ENCODE peak calls at places on chromosomes 12 and 14, in ten cellular contexts. S, G, M, P, X, F, W, J, T and U are unnamed samples.
A peak's percentile ranks its signal among the peaks of the same experiment; 100 is the strongest.

GRCh38 chr12:127245437-127245836 is 1021.5 kb upstream of the TMEM132C start:
- DNase-seq in S (peak; percentile 59), G (no peak), M (no peak), P (no peak), X (no peak), F (no peak), W (no peak), J (no peak), T (no peak), U (no peak)

GRCh38 chr14:78302841-78303240 is 132.7 kb downstream of the NRXN3 start:
- DNase-seq in S (no peak), G (no peak), M (no peak), P (no peak), X (no peak), F (no peak), W (no peak), J (no peak), T (no peak), U (no peak)

GRCh38 chr14:23568600-23569310 is 1.2 kb upstream of the AP1G2 start:
- DNase-seq in S (no peak), G (no peak), M (no peak), P (no peak), X (no peak), F (no peak), W (peak; percentile 80), J (no peak), T (no peak), U (no peak)

GRCh38 chr12:108699955-108700563 is 31.3 kb downstream of the CORO1C start:
- DNase-seq in S (peak; percentile 64), G (peak; percentile 94), M (no peak), P (no peak), X (no peak), F (no peak), W (no peak), J (no peak), T (peak; percentile 33), U (no peak)

GRCh38 chr14:75229923-75230792 is 48.5 kb upstream of the FOS start:
- DNase-seq in S (peak; percentile 34), G (peak; percentile 50), M (peak; percentile 74), P (peak; percentile 69), X (no peak), F (peak; percentile 57), W (no peak), J (no peak), T (no peak), U (no peak)

GRCh38 chr12:29869916-29870315 is 86.2 kb upstream of the TMTC1 start:
- DNase-seq in S (no peak), G (no peak), M (no peak), P (no peak), X (no peak), F (no peak), W (no peak), J (no peak), T (no peak), U (no peak)

GRCh38 chr14:55913324-55914035 is 204.7 kb upstream of the PELI2 start:
- DNase-seq in S (peak; percentile 56), G (peak; percentile 88), M (no peak), P (no peak), X (no peak), F (peak; percentile 67), W (no peak), J (no peak), T (peak; percentile 15), U (no peak)

GRCh38 chr14:26427059-26427458 is 170.8 kb downstream of the NOVA1 start:
- DNase-seq in S (no peak), G (peak; percentile 58), M (no peak), P (no peak), X (no peak), F (peak; percentile 38), W (no peak), J (no peak), T (no peak), U (no peak)

GRCh38 chr12:129659927-129660326 is 243.9 kb downstream of the TMEM132D start:
- DNase-seq in S (no peak), G (no peak), M (no peak), P (peak; percentile 15), X (no peak), F (no peak), W (no peak), J (peak; percentile 4), T (no peak), U (no peak)

GRCh38 chr14:100305446-100306255 is 593 bp downstream of the SLC25A29 start:
- DNase-seq in S (no peak), G (peak; percentile 34), M (peak; percentile 43), P (peak; percentile 48), X (peak; percentile 90), F (no peak), W (no peak), J (peak; percentile 30), T (peak; percentile 52), U (peak; percentile 92)

GRCh38 chr14:101859538-101859902 is 98.0 kb downstream of the PPP2R5C start:
- DNase-seq in S (no peak), G (no peak), M (no peak), P (no peak), X (no peak), F (no peak), W (no peak), J (no peak), T (no peak), U (no peak)

GRCh38 chr14:65164068-65164824 is 61.9 kb upstream of the MAX start:
- DNase-seq in S (peak; percentile 61), G (peak; percentile 58), M (no peak), P (no peak), X (no peak), F (no peak), W (peak; percentile 43), J (peak; percentile 32), T (no peak), U (no peak)

GRCh38 chr12:6824962-6825381 is 3.2 kb upstream of the P3H3 start:
- DNase-seq in S (peak; percentile 52), G (no peak), M (no peak), P (no peak), X (no peak), F (no peak), W (no peak), J (no peak), T (no peak), U (no peak)

GRCh38 chr12:94873368-94874085 is 130.0 kb downstream of the NDUFA12 start:
- DNase-seq in S (no peak), G (no peak), M (peak; percentile 28), P (peak; percentile 42), X (peak; percentile 88), F (no peak), W (no peak), J (peak; percentile 35), T (peak; percentile 38), U (no peak)

GRCh38 chr14:23153891-23154796 is 29.3 kb downstream of the SLC7A8 start:
- DNase-seq in S (no peak), G (peak; percentile 61), M (peak; percentile 97), P (peak; percentile 85), X (peak; percentile 93), F (peak; percentile 98), W (no peak), J (peak; percentile 96), T (peak; percentile 97), U (peak; percentile 99)

DNA sequence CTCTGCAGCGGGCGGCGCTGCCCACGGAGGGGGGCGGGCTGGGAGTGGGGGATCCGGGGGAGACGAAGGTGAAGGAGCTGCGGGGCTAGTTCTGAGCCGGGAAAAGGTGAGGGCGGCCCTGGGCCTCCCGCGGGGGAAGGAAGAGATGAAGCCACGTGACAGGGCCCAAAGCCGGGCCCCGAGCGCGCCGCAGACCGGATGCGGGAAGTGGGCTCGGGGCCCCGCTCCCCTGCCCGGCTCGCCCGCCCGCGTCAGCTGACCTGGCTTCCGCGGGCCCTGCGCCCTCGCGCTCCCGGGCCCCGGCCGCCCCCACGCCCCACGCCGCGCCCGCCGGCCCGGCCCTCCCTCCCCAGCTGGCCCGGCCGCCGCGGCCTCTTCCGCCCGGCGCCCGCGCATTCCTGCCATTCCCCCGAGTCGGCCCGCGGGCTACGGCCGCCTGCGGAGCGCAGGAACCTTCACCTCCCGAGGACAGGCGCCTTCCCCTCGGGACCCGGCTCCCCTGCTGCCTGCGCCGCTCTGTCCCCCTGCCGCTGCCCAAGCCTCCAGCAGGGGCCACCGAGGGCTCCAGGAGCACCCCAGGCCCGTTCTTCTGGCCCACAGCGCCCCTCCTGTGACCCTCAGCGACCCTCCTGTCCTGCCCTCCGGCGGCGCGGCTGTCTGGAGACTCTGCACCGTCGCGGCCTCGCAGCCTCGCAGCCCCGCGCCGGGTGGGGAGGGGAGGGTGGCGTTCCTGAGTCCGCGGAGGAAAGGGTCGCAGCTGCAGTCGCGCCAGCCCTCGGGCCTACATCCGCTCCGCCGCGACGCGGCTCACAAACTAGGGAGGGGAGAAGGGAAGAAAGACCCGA is 20.4 kb downstream of the NINJ2 start:
- DNase-seq in S (peak; percentile 34), G (peak; percentile 52), M (peak; percentile 78), P (peak; percentile 84), X (peak; percentile 96), F (peak; percentile 80), W (no peak), J (peak; percentile 66), T (peak; percentile 80), U (peak; percentile 96)
- H3K4me3 ChIP-seq in S (peak overlapping the region; percentile 36), G (peak overlapping the region; percentile 40), M (peak overlapping the region; percentile 73), P (peak overlapping the region; percentile 81), X (peak overlapping the region; percentile 56), F (peak overlapping the region; percentile 58), W (no peak overlapping the region), J (peak overlapping the region; percentile 63), T (peak overlapping the region; percentile 65), U (peak overlapping the region; percentile 41)

DNA sequence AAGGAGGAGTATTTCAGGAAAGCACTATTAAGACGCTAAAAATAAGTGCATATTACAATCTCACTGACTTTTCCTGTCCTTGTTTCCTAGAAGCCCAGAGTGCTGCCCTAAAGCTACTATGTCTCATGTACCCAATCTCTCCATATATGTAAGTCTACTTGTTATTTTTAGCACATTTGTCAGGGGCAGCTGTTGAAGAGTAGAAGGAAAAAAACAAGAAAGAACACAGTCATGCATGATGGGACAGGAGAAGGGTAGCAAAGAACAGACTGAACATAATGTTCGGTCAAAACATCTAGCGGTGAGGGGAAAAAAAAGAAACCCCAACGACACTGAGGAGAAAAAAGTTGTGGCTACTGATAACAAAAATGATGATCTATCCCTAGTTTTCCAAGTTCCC is 14.3 kb downstream of the YBX3 start:
- DNase-seq in S (no peak), G (no peak), M (no peak), P (no peak), X (no peak), F (no peak), W (no peak), J (no peak), T (no peak), U (no peak)
- TF ChIP-seq POLR2A in S (no peak), G (no peak), M (no peak), P (no peak), X (no peak), F (no peak), W (no peak), J (no peak), T (no peak), U (no peak)

DNA sequence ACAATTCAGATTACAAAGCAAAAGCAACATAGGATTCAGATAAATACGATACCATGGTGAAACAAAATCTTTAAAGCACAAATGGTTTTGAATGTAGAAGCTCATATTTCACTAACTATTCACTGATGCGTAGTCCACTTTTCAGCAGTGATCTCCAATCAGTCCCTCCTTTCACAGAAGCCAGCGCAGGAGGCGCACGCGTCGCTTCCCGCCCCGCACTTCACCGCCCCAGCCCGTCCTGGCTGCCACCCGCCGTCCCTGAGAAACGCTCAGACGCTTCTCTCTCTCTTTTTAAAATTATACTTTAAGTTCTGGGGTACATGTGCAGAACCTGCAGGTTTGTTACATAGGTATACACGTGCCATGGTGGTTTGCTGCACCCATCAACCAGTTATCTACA is 19.8 kb upstream of the CHFR start:
- DNase-seq in S (no peak), G (no peak), M (no peak), P (no peak), X (peak; percentile 79), F (no peak), W (no peak), J (no peak), T (no peak), U (no peak)
- H3K4me3 ChIP-seq in S (no peak overlapping the region), G (no peak overlapping the region), M (peak overlapping the region; percentile 59), P (no peak overlapping the region), X (no peak overlapping the region), F (peak overlapping the region; percentile 48), W (no peak overlapping the region), J (no peak overlapping the region), T (no peak overlapping the region), U (no peak overlapping the region)

GRCh38 chr12:132777614-132778013 is 16.0 kb upstream of the ANKLE2 start:
- DNase-seq in S (no peak), G (no peak), M (no peak), P (no peak), X (peak; percentile 62), F (no peak), W (no peak), J (no peak), T (no peak), U (no peak)
- TF ChIP-seq POLR2A in S (no peak), G (no peak), M (no peak), P (no peak), X (no peak), F (no peak), W (no peak), J (no peak), T (no peak), U (no peak)